ENCODE peak calls at places on chromosomes 13 and 19, in four cellular contexts. One of them, this sample, is unnamed.

GRCh38 chr19:42348211-42348610 is 22.8 kb downstream of the MEGF8 start:
- DNase-seq in retinal pigment epithelial cell: no peak
- DNase-seq in glutamatergic neuron: no peak
- DNase-seq in thoracic aorta: no peak
- DNase-seq in this sample: no peak

GRCh38 chr19:35936738-35937268 is 629 bp downstream of the LRFN3 start:
- DNase-seq in retinal pigment epithelial cell: no peak
- DNase-seq in thoracic aorta: no peak
- DNase-seq in glutamatergic neuron: no peak
- DNase-seq in this sample: no peak

GRCh38 chr19:38059897-38060296 is 152.9 kb downstream of the SIPA1L3 start:
- DNase-seq in thoracic aorta: no peak
- DNase-seq in retinal pigment epithelial cell: no peak
- DNase-seq in glutamatergic neuron: no peak
- DNase-seq in this sample: no peak

GRCh38 chr13:42497798-42498197 is 76.2 kb upstream of the TNFSF11 start:
- DNase-seq in thoracic aorta: no peak
- DNase-seq in glutamatergic neuron: no peak
- DNase-seq in retinal pigment epithelial cell: peak
- DNase-seq in this sample: no peak

GRCh38 chr13:97367427-97367826 is 66.5 kb upstream of the RAP2A start:
- DNase-seq in retinal pigment epithelial cell: peak
- DNase-seq in thoracic aorta: no peak
- DNase-seq in glutamatergic neuron: no peak
- DNase-seq in this sample: peak

GRCh38 chr19:41944336-41944735 is 14.8 kb downstream of the RABAC1 start:
- DNase-seq in thoracic aorta: no peak
- DNase-seq in glutamatergic neuron: no peak
- DNase-seq in retinal pigment epithelial cell: no peak
- DNase-seq in this sample: no peak

GRCh38 chr19:53696951-53697350 is 65.2 kb downstream of the DPRX start:
- DNase-seq in retinal pigment epithelial cell: peak
- DNase-seq in glutamatergic neuron: no peak
- DNase-seq in thoracic aorta: no peak
- DNase-seq in this sample: no peak

GRCh38 chr13:100658363-100658762 is 16.2 kb downstream of the TMTC4 start:
- DNase-seq in thoracic aorta: no peak
- DNase-seq in retinal pigment epithelial cell: no peak
- DNase-seq in glutamatergic neuron: no peak
- DNase-seq in this sample: no peak

GRCh38 chr19:6761053-6761676 is 6.1 kb downstream of the SH2D3A start:
- DNase-seq in thoracic aorta: no peak
- DNase-seq in retinal pigment epithelial cell: no peak
- DNase-seq in glutamatergic neuron: no peak
- DNase-seq in this sample: no peak

GRCh38 chr13:94660695-94661324 is 51.5 kb downstream of the SOX21 start:
- DNase-seq in retinal pigment epithelial cell: no peak
- DNase-seq in thoracic aorta: no peak
- DNase-seq in glutamatergic neuron: no peak
- DNase-seq in this sample: no peak

GRCh38 chr19:33683881-33684549 is 62.3 kb downstream of the CHST8 start:
- DNase-seq in thoracic aorta: no peak
- DNase-seq in retinal pigment epithelial cell: no peak
- DNase-seq in glutamatergic neuron: peak
- DNase-seq in this sample: peak

GRCh38 chr19:7534531-7534980 is 961 bp upstream of the PNPLA6 start:
- DNase-seq in retinal pigment epithelial cell: peak
- DNase-seq in glutamatergic neuron: peak
- DNase-seq in thoracic aorta: peak
- DNase-seq in this sample: peak

GRCh38 chr19:10454267-10454666 is 33.9 kb downstream of the PDE4A start:
- DNase-seq in retinal pigment epithelial cell: no peak
- DNase-seq in glutamatergic neuron: peak
- DNase-seq in thoracic aorta: no peak
- DNase-seq in this sample: no peak

GRCh38 chr13:24097667-24098066 is 62.9 kb upstream of the SPATA13 start:
- DNase-seq in glutamatergic neuron: no peak
- DNase-seq in thoracic aorta: no peak
- DNase-seq in retinal pigment epithelial cell: no peak
- DNase-seq in this sample: no peak

GRCh38 chr19:45186509-45187334 is 8.1 kb downstream of the BLOC1S3 start:
- DNase-seq in glutamatergic neuron: no peak
- DNase-seq in thoracic aorta: no peak
- DNase-seq in retinal pigment epithelial cell: no peak
- DNase-seq in this sample: no peak

GRCh38 chr19:5039642-5040543 is 71.0 kb downstream of the KDM4B start:
- DNase-seq in retinal pigment epithelial cell: no peak
- DNase-seq in glutamatergic neuron: no peak
- DNase-seq in thoracic aorta: no peak
- DNase-seq in this sample: no peak

GRCh38 chr13:94617389-94618000 is 15.8 kb downstream of the GPR180 start:
- DNase-seq in thoracic aorta: no peak
- DNase-seq in glutamatergic neuron: no peak
- DNase-seq in retinal pigment epithelial cell: no peak
- DNase-seq in this sample: no peak

GRCh38 chr19:45900661-45901431 is 1.6 kb downstream of the MYPOP start:
- DNase-seq in thoracic aorta: no peak
- DNase-seq in glutamatergic neuron: no peak
- DNase-seq in retinal pigment epithelial cell: no peak
- DNase-seq in this sample: no peak

GRCh38 chr13:110341445-110342247 is 34.6 kb downstream of the COL4A2 start:
- DNase-seq in glutamatergic neuron: no peak
- DNase-seq in thoracic aorta: no peak
- DNase-seq in retinal pigment epithelial cell: no peak
- DNase-seq in this sample: no peak

GRCh38 chr13:72198967-72199601 is 332.1 kb upstream of the DACH1 start:
- DNase-seq in glutamatergic neuron: no peak
- DNase-seq in retinal pigment epithelial cell: no peak
- DNase-seq in thoracic aorta: no peak
- DNase-seq in this sample: no peak

GRCh38 chr19:41264581-41265375 is 606 bp downstream of the HNRNPUL1 start:
- DNase-seq in glutamatergic neuron: no peak
- DNase-seq in retinal pigment epithelial cell: no peak
- DNase-seq in thoracic aorta: no peak
- DNase-seq in this sample: no peak

GRCh38 chr13:27968316-27969072 is 621 bp downstream of the CDX2 start:
- DNase-seq in retinal pigment epithelial cell: no peak
- DNase-seq in thoracic aorta: no peak
- DNase-seq in glutamatergic neuron: peak
- DNase-seq in this sample: no peak

GRCh38 chr13:49958321-49958720 is 22.2 kb upstream of the SPRYD7 start:
- DNase-seq in retinal pigment epithelial cell: no peak
- DNase-seq in glutamatergic neuron: no peak
- DNase-seq in thoracic aorta: no peak
- DNase-seq in this sample: no peak

GRCh38 chr13:67023088-67023893 is 206.8 kb downstream of the PCDH9 start:
- DNase-seq in thoracic aorta: no peak
- DNase-seq in retinal pigment epithelial cell: peak
- DNase-seq in glutamatergic neuron: no peak
- DNase-seq in this sample: peak

GRCh38 chr13:97901716-97902115 is 51.8 kb upstream of the IPO5 start:
- DNase-seq in thoracic aorta: no peak
- DNase-seq in retinal pigment epithelial cell: no peak
- DNase-seq in glutamatergic neuron: no peak
- DNase-seq in this sample: no peak

GRCh38 chr19:38045554-38046253 is 138.7 kb downstream of the SIPA1L3 start:
- DNase-seq in glutamatergic neuron: no peak
- DNase-seq in retinal pigment epithelial cell: no peak
- DNase-seq in thoracic aorta: no peak
- DNase-seq in this sample: no peak

GRCh38 chr13:99987180-99988047 is 5.8 kb downstream of the ZIC2 start:
- DNase-seq in retinal pigment epithelial cell: no peak
- DNase-seq in thoracic aorta: no peak
- DNase-seq in glutamatergic neuron: peak
- DNase-seq in this sample: no peak

GRCh38 chr13:49739498-49740187 is 48.4 kb upstream of the EBPL start:
- DNase-seq in retinal pigment epithelial cell: no peak
- DNase-seq in thoracic aorta: no peak
- DNase-seq in glutamatergic neuron: no peak
- DNase-seq in this sample: no peak

GRCh38 chr13:54805743-54806142 is 1777.1 kb downstream of the OLFM4 start:
- DNase-seq in glutamatergic neuron: no peak
- DNase-seq in retinal pigment epithelial cell: no peak
- DNase-seq in thoracic aorta: no peak
- DNase-seq in this sample: no peak

GRCh38 chr19:55266404-55266803 is 7.6 kb upstream of the PPP6R1 start:
- DNase-seq in retinal pigment epithelial cell: no peak
- DNase-seq in thoracic aorta: no peak
- DNase-seq in glutamatergic neuron: no peak
- DNase-seq in this sample: no peak

GRCh38 chr19:55266840-55267239 is 8.0 kb upstream of the PPP6R1 start:
- DNase-seq in glutamatergic neuron: no peak
- DNase-seq in thoracic aorta: no peak
- DNase-seq in retinal pigment epithelial cell: no peak
- DNase-seq in this sample: no peak

GRCh38 chr19:55265723-55266386 is 7.0 kb upstream of the PPP6R1 start:
- DNase-seq in thoracic aorta: no peak
- DNase-seq in glutamatergic neuron: no peak
- DNase-seq in retinal pigment epithelial cell: no peak
- DNase-seq in this sample: no peak

GRCh38 chr19:55264531-55264930 is 5.7 kb upstream of the PPP6R1 start:
- DNase-seq in retinal pigment epithelial cell: no peak
- DNase-seq in thoracic aorta: no peak
- DNase-seq in glutamatergic neuron: no peak
- DNase-seq in this sample: no peak

GRCh38 chr19:55265173-55265572 is 6.4 kb upstream of the PPP6R1 start:
- DNase-seq in retinal pigment epithelial cell: no peak
- DNase-seq in glutamatergic neuron: no peak
- DNase-seq in thoracic aorta: no peak
- DNase-seq in this sample: no peak
- TF ChIP-seq CTCF in retinal pigment epithelial cell: no peak
- TF ChIP-seq CTCF in glutamatergic neuron: no peak
- TF ChIP-seq CTCF in thoracic aorta: no peak
- TF ChIP-seq CTCF in this sample: no peak

GRCh38 chr13:109126973-109127615 is 497.7 kb downstream of the MYO16 start:
- DNase-seq in glutamatergic neuron: no peak
- DNase-seq in thoracic aorta: no peak
- DNase-seq in retinal pigment epithelial cell: no peak
- DNase-seq in this sample: no peak

GRCh38 chr13:109119886-109120285 is 490.5 kb downstream of the MYO16 start:
- DNase-seq in retinal pigment epithelial cell: no peak
- DNase-seq in glutamatergic neuron: no peak
- DNase-seq in thoracic aorta: no peak
- DNase-seq in this sample: no peak

GRCh38 chr13:109121826-109122225 is 492.4 kb downstream of the MYO16 start:
- DNase-seq in thoracic aorta: no peak
- DNase-seq in glutamatergic neuron: no peak
- DNase-seq in retinal pigment epithelial cell: no peak
- DNase-seq in this sample: no peak

DNA sequence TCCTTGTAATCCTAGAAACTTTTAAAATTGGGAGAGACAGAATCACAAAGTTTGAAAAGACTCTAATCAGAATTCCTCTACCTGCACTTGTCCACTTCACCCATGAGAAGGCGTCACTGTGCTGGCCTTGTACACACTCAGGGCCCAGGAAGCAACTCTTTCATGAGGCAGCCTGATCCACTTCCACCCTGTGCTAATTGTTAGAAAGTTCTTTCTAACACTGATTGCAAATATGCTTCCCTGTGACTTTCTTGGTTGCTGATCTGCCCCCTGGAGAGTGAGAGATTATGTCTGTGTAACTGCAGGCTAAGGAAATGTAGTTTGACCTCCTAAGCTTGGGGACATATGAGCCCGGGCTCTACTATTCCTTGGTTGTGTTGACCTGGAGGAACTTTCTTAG is 494.6 kb downstream of the MYO16 start:
- DNase-seq in retinal pigment epithelial cell: no peak
- DNase-seq in glutamatergic neuron: no peak
- DNase-seq in thoracic aorta: no peak
- DNase-seq in this sample: no peak
- TF ChIP-seq CTCF in retinal pigment epithelial cell: peak
- TF ChIP-seq CTCF in glutamatergic neuron: no peak
- TF ChIP-seq CTCF in thoracic aorta: no peak
- TF ChIP-seq CTCF in this sample: no peak

GRCh38 chr13:29844441-29844840 is 6.0 kb downstream of the UBL3 start:
- DNase-seq in retinal pigment epithelial cell: no peak
- DNase-seq in glutamatergic neuron: no peak
- DNase-seq in thoracic aorta: no peak
- DNase-seq in this sample: no peak

GRCh38 chr13:29846475-29847256 is 3.8 kb downstream of the UBL3 start:
- DNase-seq in retinal pigment epithelial cell: no peak
- DNase-seq in glutamatergic neuron: no peak
- DNase-seq in thoracic aorta: no peak
- DNase-seq in this sample: no peak

GRCh38 chr13:29847501-29847983 is 2.9 kb downstream of the UBL3 start:
- DNase-seq in retinal pigment epithelial cell: no peak
- DNase-seq in thoracic aorta: no peak
- DNase-seq in glutamatergic neuron: no peak
- DNase-seq in this sample: no peak

GRCh38 chr13:29849071-29849541 is 1.3 kb downstream of the UBL3 start:
- DNase-seq in retinal pigment epithelial cell: no peak
- DNase-seq in thoracic aorta: no peak
- DNase-seq in glutamatergic neuron: no peak
- DNase-seq in this sample: no peak

DNA sequence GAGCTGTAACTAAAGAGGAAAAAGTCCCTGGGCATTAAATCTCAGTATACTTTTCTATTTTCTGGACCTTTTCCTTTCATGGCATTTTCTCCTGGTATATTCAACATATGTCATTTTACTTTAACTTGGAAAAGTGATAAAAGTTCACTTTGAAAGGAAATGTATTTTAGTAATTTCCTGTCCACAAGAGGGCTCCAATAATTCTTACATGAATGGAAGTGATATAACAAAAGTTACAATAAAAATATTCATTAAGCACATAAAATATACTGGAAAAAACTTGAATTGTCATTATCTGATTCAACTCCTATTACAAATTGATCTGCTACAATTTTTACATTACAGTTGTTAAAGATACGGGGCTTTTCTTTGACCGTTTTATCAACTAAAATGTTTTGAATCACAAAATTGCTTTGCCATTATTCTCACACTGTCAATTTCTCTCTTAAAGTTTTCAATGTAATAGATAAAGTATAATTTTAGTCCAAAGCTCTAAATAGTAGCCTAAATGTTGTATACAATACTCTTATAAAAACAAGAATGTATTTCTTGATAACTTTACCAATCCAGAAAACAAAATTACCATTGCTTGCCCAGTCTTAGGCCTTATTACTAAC is 4.9 kb downstream of the UBL3 start:
- DNase-seq in thoracic aorta: no peak
- DNase-seq in glutamatergic neuron: no peak
- DNase-seq in retinal pigment epithelial cell: no peak
- DNase-seq in this sample: no peak
- TF ChIP-seq CTCF in thoracic aorta: peak
- TF ChIP-seq CTCF in glutamatergic neuron: no peak
- TF ChIP-seq CTCF in retinal pigment epithelial cell: peak
- TF ChIP-seq CTCF in this sample: no peak

DNA sequence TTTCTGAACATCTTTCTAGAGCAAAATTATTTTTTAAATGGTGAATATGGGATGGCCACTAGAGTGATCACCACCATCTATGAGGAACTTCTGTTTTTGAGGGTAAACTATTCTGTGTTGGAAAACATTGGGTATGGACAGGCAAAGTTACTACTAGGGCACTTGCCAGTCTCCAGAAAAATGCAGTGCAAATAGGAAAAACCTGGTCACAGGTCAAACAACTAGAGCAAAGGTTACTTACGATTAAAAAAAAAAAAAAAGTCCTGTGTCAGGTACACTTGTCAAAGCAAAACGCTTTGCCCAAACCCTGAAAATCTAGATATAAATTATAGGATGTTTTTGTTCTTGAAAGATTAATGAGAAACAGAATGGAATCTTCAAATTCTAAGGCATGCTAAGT is 66.2 kb downstream of the SLITRK1 start:
- DNase-seq in retinal pigment epithelial cell: no peak
- DNase-seq in glutamatergic neuron: no peak
- DNase-seq in thoracic aorta: no peak
- DNase-seq in this sample: no peak
- TF ChIP-seq CTCF in retinal pigment epithelial cell: no peak
- TF ChIP-seq CTCF in glutamatergic neuron: no peak
- TF ChIP-seq CTCF in thoracic aorta: no peak
- TF ChIP-seq CTCF in this sample: no peak

This sample was measured in HFF-Myc.